ENCODE peak calls at places on chromosomes 6 and 20, in five cellular contexts. F is lung, Q is heart right ventricle, R is IMR-90, Y is fibroblast of lung. P is an unnamed sample.

GRCh38 chr6:133062702-133063319 is 178.3 kb upstream of the EYA4 start:
- DNase-seq in Q (no peak), R (peak), Y (no peak), F (no peak), P (peak)

GRCh38 chr6:129069006-129069405 is 186.1 kb downstream of the LAMA2 start:
- DNase-seq in F (no peak), Y (peak), R (no peak), Q (no peak), P (no peak)

GRCh38 chr20:23002276-23002675 is 32.8 kb upstream of the SSTR4 start:
- DNase-seq in Q (no peak), F (no peak), R (no peak), Y (no peak), P (no peak)

GRCh38 chr6:57220083-57220703 is 1.9 kb downstream of the RAB23 start:
- DNase-seq in R (no peak), Y (no peak), Q (no peak), F (no peak), P (no peak)

GRCh38 chr6:41503841-41504525 is 42.2 kb upstream of the FOXP4 start:
- DNase-seq in Q (no peak), Y (peak), F (no peak), R (peak), P (peak)

GRCh38 chr20:33654680-33655161 is 7.4 kb upstream of the C20orf144 start:
- DNase-seq in Q (no peak), F (no peak), R (no peak), Y (no peak), P (no peak)

GRCh38 chr20:32968833-32969241 is 35.4 kb downstream of the SUN5 start:
- DNase-seq in Q (no peak), Y (no peak), R (no peak), F (no peak), P (peak)

GRCh38 chr6:161338015-161338414 is 64.2 kb upstream of the AGPAT4 start:
- DNase-seq in F (no peak), R (no peak), Y (no peak), Q (no peak), P (no peak)

DNA sequence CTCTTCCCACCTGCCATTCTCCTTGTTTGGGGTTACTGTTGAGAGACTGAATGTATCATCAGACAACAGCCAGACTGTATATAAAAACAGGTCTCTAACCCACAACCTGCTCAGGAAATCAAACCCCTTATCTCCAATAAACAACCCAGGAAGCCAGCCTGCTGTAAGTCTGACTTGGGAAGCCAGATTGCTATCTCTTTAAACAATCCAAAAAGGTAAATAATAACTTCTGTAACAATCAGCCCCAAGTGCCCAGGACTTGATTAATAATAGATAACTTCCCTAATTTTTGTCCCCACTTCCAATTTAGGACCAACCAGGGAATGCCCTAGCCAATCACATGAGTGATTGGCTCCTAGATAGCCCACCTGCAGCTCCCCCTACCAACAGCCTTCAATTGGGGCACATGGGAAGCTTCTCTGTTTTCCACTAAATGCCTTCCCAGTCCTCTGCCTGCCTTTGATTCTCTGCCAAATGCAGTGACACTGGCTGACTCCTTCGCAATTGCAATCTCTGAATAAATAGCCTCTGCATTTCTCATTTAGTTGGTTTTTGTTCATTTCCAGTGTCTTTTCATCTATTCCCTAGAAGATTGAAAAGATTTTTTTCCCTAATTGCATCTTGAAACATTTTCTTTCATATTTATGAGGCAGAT is 117.1 kb upstream of the TAB2 start:
- DNase-seq in Q (no peak), F (no peak), R (no peak), Y (no peak), P (no peak)
- TF ChIP-seq CTCF in Q (no peak), F (no peak), R (no peak), Y (no peak), P (no peak)

GRCh38 chr6:95095855-95096254 is 481.5 kb upstream of the MANEA start:
- DNase-seq in Q (no peak), R (no peak), F (no peak), Y (no peak), P (no peak)

GRCh38 chr6:95095271-95095670 is 482.1 kb upstream of the MANEA start:
- DNase-seq in F (no peak), Y (peak), Q (no peak), R (peak), P (peak)

GRCh38 chr6:95094751-95095150 is 482.6 kb upstream of the MANEA start:
- DNase-seq in F (no peak), Y (peak), R (peak), Q (no peak), P (peak)

GRCh38 chr6:95091823-95092436 is 485.4 kb upstream of the MANEA start:
- DNase-seq in F (no peak), R (peak), Y (peak), Q (no peak), P (peak)

GRCh38 chr6:95093154-95093553 is 484.2 kb upstream of the MANEA start:
- DNase-seq in Y (peak), R (peak), Q (no peak), F (no peak), P (peak)
- H3K4me3 ChIP-seq in Y (no peak), R (no peak), Q (no peak), F (no peak), P (no peak)

DNA sequence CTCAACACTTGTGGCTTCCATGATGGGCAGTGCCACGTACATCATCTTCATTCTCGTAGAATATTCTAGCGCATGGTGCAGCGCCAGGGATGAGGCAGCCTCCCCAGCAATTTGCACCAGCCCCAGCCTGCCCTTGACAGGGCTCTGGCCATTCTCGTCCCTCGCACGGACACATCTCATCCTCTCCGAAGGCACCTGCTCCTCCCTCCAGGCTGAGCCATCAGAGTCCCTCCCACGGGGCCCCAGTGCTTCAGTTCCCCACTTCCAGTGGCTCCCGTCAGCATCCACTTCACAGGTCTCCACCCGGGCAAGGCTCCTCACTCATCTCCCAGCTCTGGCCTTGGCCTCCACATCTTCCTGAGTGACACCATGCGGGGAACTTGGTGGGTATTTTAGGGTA is 13.3 kb upstream of the PHACTR3 start:
- DNase-seq in R (no peak), Q (no peak), F (no peak), Y (no peak), P (no peak)
- TF ChIP-seq CTCF in R (no peak), Q (no peak), F (no peak), Y (no peak), P (no peak)

GRCh38 chr6:35470663-35471120 is 2.5 kb downstream of the RPL10A start:
- DNase-seq in F (no peak), Y (no peak), Q (no peak), R (no peak), P (no peak)
- H3K4me3 ChIP-seq in F (no peak), Y (peak), Q (peak), R (no peak), P (no peak)